ENCODE peak calls at places on chromosome 15, in seven cellular contexts. I is left cardiac atrium; X is NCI-H1092; N is stimulated activated CD8-positive, alpha-beta memory T cell treated with anti-CD3 and anti-CD28 coated beads, Interleukin-15, amount 100 ng/mL, for 4 hours; U is choroid plexus epithelial cell; C is caudate nucleus; Y is hepatic stellate cell. J is an unnamed sample.

GRCh38 chr15:96264351-96264798 is 66.1 kb upstream of the NR2F2 start:
- DNase-seq in U (peak; percentile 26), N (no peak), X (no peak), I (no peak), C (no peak), Y (no peak), J (no peak)

GRCh38 chr15:36029606-36030005 is 483.6 kb upstream of the DPH6 start:
- DNase-seq in X (no peak), N (no peak), U (peak; percentile 70), C (no peak), Y (peak; percentile 13), I (no peak), J (no peak)

GRCh38 chr15:84992157-84992940 is 10.7 kb downstream of the PDE8A start:
- DNase-seq in N (no peak), I (no peak), C (no peak), U (peak; percentile 70), X (no peak), Y (peak; percentile 56), J (no peak)

GRCh38 chr15:81941479-81941878 is 104.3 kb downstream of the MEX3B start:
- DNase-seq in I (no peak), N (no peak), Y (no peak), U (peak; percentile 52), X (no peak), C (no peak), J (no peak)

GRCh38 chr15:37059051-37059450 is 41.3 kb downstream of the MEIS2 start:
- DNase-seq in I (no peak), Y (peak; percentile 47), U (peak; percentile 80), X (no peak), N (no peak), C (no peak), J (no peak)

GRCh38 chr15:58510715-58511465 is 79.1 kb downstream of the LIPC start:
- DNase-seq in U (peak; percentile 36), C (no peak), I (no peak), N (no peak), X (no peak), Y (no peak), J (no peak)

GRCh38 chr15:68385240-68385561 is 46.8 kb downstream of the ITGA11 start:
- DNase-seq in U (no peak), C (no peak), Y (no peak), I (no peak), N (no peak), X (no peak), J (no peak)

GRCh38 chr15:62394079-62394478 is 229.0 kb upstream of the C2CD4B start:
- DNase-seq in C (no peak), Y (no peak), U (no peak), X (no peak), I (no peak), N (no peak), J (no peak)

GRCh38 chr15:41939986-41940385 is 32.4 kb downstream of the EHD4 start:
- DNase-seq in I (no peak), N (no peak), C (no peak), Y (no peak), U (no peak), X (no peak), J (no peak)

GRCh38 chr15:86611392-86612040 is 531.8 kb downstream of the AGBL1 start:
- DNase-seq in U (no peak), C (no peak), I (no peak), Y (no peak), N (no peak), X (no peak), J (no peak)

GRCh38 chr15:41659190-41659589 is 1.0 kb upstream of the MGA start:
- DNase-seq in I (no peak), X (no peak), U (no peak), C (no peak), Y (no peak), N (no peak), J (no peak)

GRCh38 chr15:63593705-63594671 is 3.2 kb upstream of the FBXL22 start:
- DNase-seq in U (no peak), N (no peak), Y (no peak), I (no peak), X (no peak), C (no peak), J (no peak)

GRCh38 chr15:96243701-96244100 is 86.8 kb upstream of the NR2F2 start:
- DNase-seq in X (no peak), C (no peak), U (peak; percentile 35), I (no peak), Y (no peak), N (no peak), J (no peak)

GRCh38 chr15:35068861-35069260 is 16.2 kb downstream of the NANOGP8 start:
- DNase-seq in I (no peak), X (no peak), Y (no peak), N (no peak), C (no peak), U (no peak), J (no peak)

GRCh38 chr15:60520825-60521368 is 42.0 kb upstream of the ICE2 start:
- DNase-seq in N (peak; percentile 29), I (peak; percentile 70), U (peak; percentile 83), Y (peak; percentile 12), C (no peak), X (peak; percentile 27), J (peak; percentile 27)

GRCh38 chr15:90957105-90957790 is 2.6 kb downstream of the RCCD1 start:
- DNase-seq in C (peak; percentile 21), I (no peak), Y (peak; percentile 51), X (no peak), U (peak; percentile 30), N (no peak), J (no peak)

GRCh38 chr15:63889831-63890230 is 56.1 kb upstream of the HERC1 start:
- DNase-seq in X (no peak), I (no peak), C (no peak), U (no peak), N (no peak), Y (no peak), J (no peak)

GRCh38 chr15:31822463-31822862 is 207.9 kb upstream of the CHRNA7 start:
- DNase-seq in Y (no peak), C (no peak), N (no peak), U (no peak), X (no peak), I (no peak), J (no peak)

GRCh38 chr15:75451202-75451673 is 252 bp downstream of the SIN3A start:
- DNase-seq in C (no peak), I (no peak), U (no peak), Y (no peak), N (no peak), X (no peak), J (no peak)

GRCh38 chr15:77040673-77041072 is 30.2 kb downstream of the TSPAN3 start:
- DNase-seq in U (no peak), I (no peak), N (no peak), X (no peak), Y (no peak), C (no peak), J (no peak)

GRCh38 chr15:85419200-85419599 is 38.8 kb downstream of the AKAP13 start:
- DNase-seq in N (no peak), Y (no peak), C (no peak), X (no peak), U (no peak), I (no peak), J (no peak)